ENCODE peak calls at places on chromosomes 11 and 22, in ten cellular contexts. G is esophagus squamous epithelium; K is IMR-90; E is mammary epithelial cell; P is Peyer's patch; Y is HepG2; Q is right lobe of liver; M is stomach; Z is uterus; W is CD8-positive, alpha-beta T cell. H is an unnamed sample.

GRCh38 chr11:113584371-113584770 is 109.2 kb upstream of the DRD2 start:
- DNase-seq in G (no peak), K (no peak), E (no peak), P (no peak), Y (no peak), Q (no peak), M (no peak), Z (no peak), W (no peak), H (no peak)

GRCh38 chr22:32720924-32721323 is 80.6 kb upstream of the TIMP3 start:
- DNase-seq in G (no peak), K (peak; percentile 62), E (no peak), P (no peak), Y (peak; percentile 64), Q (no peak), M (no peak), Z (peak; percentile 59), W (no peak), H (no peak)

GRCh38 chr11:75280770-75281468 is 40.3 kb downstream of the TPBGL start:
- DNase-seq in G (no peak), K (no peak), E (no peak), P (no peak), Y (no peak), Q (peak; percentile 41), M (no peak), Z (no peak), W (no peak), H (no peak)

GRCh38 chr11:100821198-100821597 is 134.1 kb downstream of the ARHGAP42 start:
- DNase-seq in G (no peak), K (no peak), E (no peak), P (no peak), Y (no peak), Q (no peak), M (no peak), Z (no peak), W (no peak), H (no peak)

GRCh38 chr11:117839936-117840813 is 15.6 kb upstream of the FXYD2 start:
- DNase-seq in G (no peak), K (no peak), E (no peak), P (peak; percentile 3), Y (no peak), Q (peak; percentile 27), M (peak; percentile 10), Z (no peak), W (peak; percentile 8), H (peak; percentile 6)

GRCh38 chr11:71199226-71199815 is 53.1 kb downstream of the SHANK2 start:
- DNase-seq in G (no peak), K (no peak), E (no peak), P (no peak), Y (no peak), Q (no peak), M (no peak), Z (no peak), W (no peak), H (no peak)

GRCh38 chr11:27055065-27055682 is 14.6 kb downstream of the BBOX1 start:
- DNase-seq in G (no peak), K (peak; percentile 37), E (no peak), P (no peak), Y (peak; percentile 96), Q (peak; percentile 74), M (no peak), Z (no peak), W (no peak), H (peak; percentile 50)

GRCh38 chr11:12075822-12076821 is 34.3 kb upstream of the MICAL2 start:
- DNase-seq in G (no peak), K (peak; percentile 100), E (peak; percentile 100), P (no peak), Y (no peak), Q (peak; percentile 23), M (no peak), Z (peak; percentile 65), W (no peak), H (peak; percentile 95)

GRCh38 chr11:34565417-34566208 is 52.0 kb upstream of the ELF5 start:
- DNase-seq in G (no peak), K (no peak), E (no peak), P (no peak), Y (peak; percentile 34), Q (no peak), M (no peak), Z (no peak), W (no peak), H (no peak)

GRCh38 chr11:64385953-64386704 is 27.2 kb downstream of the RPS6KA4 start:
- DNase-seq in G (no peak), K (peak; percentile 35), E (peak; percentile 83), P (no peak), Y (peak; percentile 33), Q (no peak), M (no peak), Z (no peak), W (no peak), H (peak; percentile 78)

GRCh38 chr11:13897606-13898276 is 64.8 kb upstream of the SPON1 start:
- DNase-seq in G (no peak), K (no peak), E (no peak), P (no peak), Y (no peak), Q (no peak), M (no peak), Z (no peak), W (no peak), H (no peak)

GRCh38 chr11:72609045-72609444 is 65.2 kb downstream of the PDE2A start:
- DNase-seq in G (no peak), K (peak; percentile 30), E (no peak), P (no peak), Y (no peak), Q (no peak), M (no peak), Z (no peak), W (no peak), H (no peak)

GRCh38 chr11:88886796-88887195 is 179.0 kb downstream of the GRM5 start:
- DNase-seq in G (no peak), K (peak; percentile 46), E (peak; percentile 51), P (no peak), Y (peak; percentile 40), Q (peak; percentile 56), M (no peak), Z (no peak), W (peak; percentile 18), H (no peak)

GRCh38 chr11:1454576-1454975 is 32.0 kb downstream of the MOB2 start:
- DNase-seq in G (no peak), K (no peak), E (no peak), P (no peak), Y (no peak), Q (no peak), M (no peak), Z (no peak), W (no peak), H (no peak)

GRCh38 chr22:50169774-50170341 is 673 bp upstream of the PANX2 start:
- DNase-seq in G (no peak), K (no peak), E (no peak), P (no peak), Y (no peak), Q (peak; percentile 65), M (peak; percentile 59), Z (no peak), W (no peak), H (no peak)

GRCh38 chr22:35601013-35601580 is 16.0 kb downstream of the MB start:
- DNase-seq in G (no peak), K (no peak), E (no peak), P (no peak), Y (no peak), Q (no peak), M (no peak), Z (no peak), W (no peak), H (no peak)

GRCh38 chr11:117075186-117075585 is 23.0 kb downstream of the SIK3 start:
- DNase-seq in G (no peak), K (no peak), E (peak; percentile 57), P (no peak), Y (no peak), Q (no peak), M (no peak), Z (no peak), W (no peak), H (no peak)

DNA sequence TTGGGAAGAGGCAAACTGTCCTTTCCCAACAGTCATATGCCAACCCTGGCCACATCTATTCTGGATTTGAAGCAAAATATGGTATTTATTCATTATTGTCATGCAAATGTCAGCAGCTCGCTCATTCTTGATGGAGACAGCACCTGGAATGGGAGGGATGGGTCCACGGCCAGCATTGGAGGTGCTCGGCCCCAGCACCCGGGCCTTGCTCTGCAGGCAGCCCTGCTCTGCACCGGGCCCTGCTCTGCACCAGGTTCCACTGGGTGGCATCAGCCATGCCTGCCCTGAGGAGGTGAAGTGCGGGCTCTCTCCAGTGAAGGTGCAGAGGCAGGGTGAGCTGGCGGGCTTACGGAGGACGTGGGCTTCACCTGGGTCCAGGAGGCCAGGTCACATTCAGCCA is 19.8 kb downstream of the LRP5 start:
- DNase-seq in G (no peak), K (no peak), E (no peak), P (no peak), Y (no peak), Q (no peak), M (no peak), Z (no peak), W (no peak), H (no peak)
- H3K4me3 ChIP-seq in G (no peak overlapping the region), K (no peak overlapping the region), E (no peak overlapping the region), P (no peak overlapping the region), Y (no peak overlapping the region), Q (no peak overlapping the region), M (no peak overlapping the region), Z (no peak overlapping the region), W (no peak overlapping the region), H (no peak overlapping the region)

GRCh38 chr22:45935573-45935972 is 41.4 kb downstream of the WNT7B start:
- DNase-seq in G (no peak), K (no peak), E (no peak), P (no peak), Y (no peak), Q (no peak), M (no peak), Z (no peak), W (no peak), H (no peak)
- H3K27me3 ChIP-seq in G (peaks cover 56% of the 10 kb centered on the region), K (peaks cover 14% of the 10 kb centered on the region), E (peaks cover 4% of the 10 kb centered on the region), P (no peaks in the 10 kb centered on the region), Y (peaks cover 15% of the 10 kb centered on the region), Q (no peaks in the 10 kb centered on the region), M (peaks cover 25% of the 10 kb centered on the region), Z (no peaks in the 10 kb centered on the region), W (no peaks in the 10 kb centered on the region), H (no peaks in the 10 kb centered on the region)

GRCh38 chr22:48151641-48152040 is 1389.2 kb downstream of the TBC1D22A start:
- DNase-seq in G (no peak), K (no peak), E (no peak), P (no peak), Y (no peak), Q (no peak), M (no peak), Z (no peak), W (no peak), H (peak; percentile 12)
- H3K36me3 ChIP-seq in G (no peaks in the 10 kb centered on the region), K (no peaks in the 10 kb centered on the region), E (no peaks in the 10 kb centered on the region), P (no peaks in the 10 kb centered on the region), Y (no peaks in the 10 kb centered on the region), Q (no peaks in the 10 kb centered on the region), M (no peaks in the 10 kb centered on the region), Z (no peaks in the 10 kb centered on the region), W (no peaks in the 10 kb centered on the region), H (no peaks in the 10 kb centered on the region)

DNA sequence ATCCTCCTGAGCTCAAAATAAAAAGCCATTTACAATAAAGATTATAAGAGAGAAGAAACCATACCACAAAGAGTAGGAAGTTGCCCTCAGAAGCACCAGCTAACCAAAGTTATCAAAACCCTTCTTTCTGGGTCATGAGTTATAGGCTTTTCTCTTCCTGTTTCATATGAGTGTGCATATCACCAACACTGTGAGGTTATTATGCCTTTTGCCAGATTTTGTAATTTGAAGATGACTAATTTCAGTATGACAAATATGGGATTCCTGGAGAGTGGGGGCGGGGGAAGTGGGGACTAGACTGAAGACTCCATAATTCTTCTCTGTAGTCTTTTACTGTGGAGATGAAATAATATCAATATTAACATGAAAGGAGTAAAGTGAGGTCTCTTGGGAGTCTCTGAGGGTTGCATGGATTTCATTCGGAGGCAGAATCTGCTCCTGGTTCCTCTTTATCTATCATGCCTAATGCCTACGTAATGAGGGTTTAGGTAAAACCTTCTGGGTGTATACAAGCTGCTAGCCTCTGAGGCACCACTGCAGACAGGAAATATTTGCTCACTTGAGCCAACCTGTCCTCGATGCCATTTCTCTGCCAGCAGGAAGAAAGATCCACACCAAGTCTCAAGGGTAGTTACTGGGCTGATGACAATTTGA is 2.1 kb downstream of the LPXN start:
- DNase-seq in G (no peak), K (peak; percentile 85), E (peak; percentile 91), P (peak; percentile 62), Y (no peak), Q (no peak), M (no peak), Z (peak; percentile 50), W (peak; percentile 59), H (no peak)
- H3K4me3 ChIP-seq in G (peak overlapping the region; percentile 13), K (no peak overlapping the region), E (peak overlapping the region; percentile 40), P (no peak overlapping the region), Y (no peak overlapping the region), Q (no peak overlapping the region), M (no peak overlapping the region), Z (no peak overlapping the region), W (peak overlapping the region; percentile 76), H (no peak overlapping the region)

H was measured in SJSA1.